ENCODE peak calls at places on chromosomes 5 and 9, in seven cellular contexts. W is CD8-positive, alpha-beta memory T cell; I is adrenal gland; Z is suprapubic skin; L is lower lobe of right lung; D is SK-N-SH; Q is A673. H is an unnamed sample.

GRCh38 chr9:94054731-94055130 is 29.5 kb upstream of the PTPDC1 start:
- DNase-seq in W (no peak), I (no peak), Z (no peak), L (no peak), D (no peak), Q (no peak), H (no peak)

GRCh38 chr5:74390306-74390637 is 250.3 kb downstream of the ENC1 start:
- DNase-seq in W (no peak), I (no peak), Z (no peak), L (no peak), D (no peak), Q (no peak), H (no peak)

GRCh38 chr9:114719290-114719689 is 37.3 kb upstream of the TEX48 start:
- DNase-seq in W (no peak), I (no peak), Z (no peak), L (no peak), D (no peak), Q (no peak), H (no peak)

GRCh38 chr5:73215891-73216610 is 43.1 kb downstream of the TMEM174 start:
- DNase-seq in W (peak; percentile 36), I (peak; percentile 79), Z (peak; percentile 80), L (peak; percentile 80), D (peak; percentile 96), Q (peak; percentile 85), H (peak; percentile 89)

GRCh38 chr5:103244398-103244797 is 14.2 kb upstream of the MACIR start:
- DNase-seq in W (no peak), I (no peak), Z (no peak), L (no peak), D (no peak), Q (no peak), H (no peak)

GRCh38 chr5:10594591-10595210 is 30.8 kb downstream of the ANKRD33B start:
- DNase-seq in W (no peak), I (no peak), Z (no peak), L (no peak), D (no peak), Q (no peak), H (no peak)

GRCh38 chr5:115888027-115888426 is 46.3 kb downstream of the AP3S1 start:
- DNase-seq in W (no peak), I (no peak), Z (no peak), L (no peak), D (no peak), Q (peak; percentile 8), H (no peak)

GRCh38 chr5:160054831-160055230 is 45.9 kb downstream of the TTC1 start:
- DNase-seq in W (no peak), I (no peak), Z (no peak), L (no peak), D (no peak), Q (no peak), H (no peak)

GRCh38 chr5:80487829-80488708 is at the start of gene FAM151B:
- DNase-seq in W (no peak), I (peak; percentile 91), Z (peak; percentile 80), L (peak; percentile 95), D (peak; percentile 95), Q (peak; percentile 94), H (peak; percentile 97)

GRCh38 chr9:96116275-96117051 is 185.5 kb downstream of the HSD17B3 start:
- DNase-seq in W (no peak), I (no peak), Z (no peak), L (no peak), D (peak; percentile 50), Q (no peak), H (peak; percentile 67)

GRCh38 chr9:4327504-4328191 is 27.8 kb upstream of the GLIS3 start:
- DNase-seq in W (no peak), I (no peak), Z (no peak), L (no peak), D (no peak), Q (peak; percentile 13), H (no peak)

GRCh38 chr5:163396941-163397340 is 40.5 kb upstream of the CCNG1 start:
- DNase-seq in W (no peak), I (no peak), Z (no peak), L (no peak), D (no peak), Q (no peak), H (no peak)

GRCh38 chr5:88251048-88251711 is 17.5 kb downstream of the TMEM161B start:
- DNase-seq in W (no peak), I (no peak), Z (no peak), L (no peak), D (no peak), Q (no peak), H (no peak)

GRCh38 chr5:102262688-102263087 is 33.4 kb downstream of the SLCO4C1 start:
- DNase-seq in W (no peak), I (no peak), Z (no peak), L (no peak), D (no peak), Q (no peak), H (no peak)

GRCh38 chr5:98813755-98814154 is 40.3 kb downstream of the RGMB start:
- DNase-seq in W (no peak), I (no peak), Z (no peak), L (no peak), D (no peak), Q (no peak), H (no peak)

GRCh38 chr9:127285957-127286356 is 21.4 kb downstream of the GARNL3 start:
- DNase-seq in W (no peak), I (no peak), Z (no peak), L (no peak), D (no peak), Q (no peak), H (no peak)

GRCh38 chr9:82105729-82106128 is 117.2 kb downstream of the SPATA31D1 start:
- DNase-seq in W (no peak), I (no peak), Z (no peak), L (no peak), D (no peak), Q (no peak), H (no peak)

GRCh38 chr9:121634800-121635261 is 16.6 kb upstream of the DAB2IP start:
- DNase-seq in W (no peak), I (no peak), Z (no peak), L (no peak), D (peak; percentile 86), Q (no peak), H (no peak)

GRCh38 chr9:73229543-73229942 is 77.9 kb downstream of the ANXA1 start:
- DNase-seq in W (no peak), I (no peak), Z (no peak), L (no peak), D (no peak), Q (no peak), H (no peak)

GRCh38 chr9:34651286-34651685 is 699 bp upstream of the IL11RA start:
- DNase-seq in W (no peak), I (peak; percentile 73), Z (no peak), L (no peak), D (no peak), Q (no peak), H (no peak)

GRCh38 chr5:52504584-52505240 is 283.0 kb upstream of the ITGA1 start:
- DNase-seq in W (no peak), I (no peak), Z (no peak), L (no peak), D (no peak), Q (no peak), H (no peak)

GRCh38 chr9:73515216-73515615 is 363.6 kb downstream of the ANXA1 start:
- DNase-seq in W (no peak), I (no peak), Z (no peak), L (no peak), D (no peak), Q (no peak), H (no peak)

GRCh38 chr5:102583663-102584062 is 84.9 kb upstream of the SLCO6A1 start:
- DNase-seq in W (no peak), I (no peak), Z (no peak), L (no peak), D (peak; percentile 8), Q (peak; percentile 66), H (no peak)

GRCh38 chr5:72079288-72079687 is 28.0 kb upstream of the MAP1B start:
- DNase-seq in W (no peak), I (peak; percentile 29), Z (no peak), L (no peak), D (no peak), Q (no peak), H (no peak)

GRCh38 chr5:179558912-179559279 is 8.5 kb downstream of the RUFY1 start:
- DNase-seq in W (no peak), I (peak; percentile 39), Z (no peak), L (no peak), D (peak; percentile 64), Q (peak; percentile 52), H (peak; percentile 70)

GRCh38 chr5:168269950-168270349 is 21.5 kb upstream of the WWC1 start:
- DNase-seq in W (no peak), I (no peak), Z (no peak), L (no peak), D (peak; percentile 46), Q (no peak), H (no peak)

GRCh38 chr5:172003750-172004149 is 2.7 kb downstream of the FBXW11 start:
- DNase-seq in W (no peak), I (no peak), Z (no peak), L (no peak), D (no peak), Q (no peak), H (no peak)
- H3K4me1 ChIP-seq in W (peaks cover 67% of the 10 kb centered on the region), I (peaks cover 67% of the 10 kb centered on the region), Z (peaks cover 46% of the 10 kb centered on the region), L (peaks cover 75% of the 10 kb centered on the region), D (peaks cover 20% of the 10 kb centered on the region), Q (peaks cover 11% of the 10 kb centered on the region), H (peaks cover 57% of the 10 kb centered on the region)

GRCh38 chr5:32507738-32508434 is 63.3 kb upstream of the ZFR start:
- DNase-seq in W (no peak), I (no peak), Z (no peak), L (no peak), D (no peak), Q (no peak), H (no peak)
- H3K4me1 ChIP-seq in W (peaks cover 8% of the 10 kb centered on the region), I (peaks cover 15% of the 10 kb centered on the region), Z (peaks cover 45% of the 10 kb centered on the region), L (peaks cover 26% of the 10 kb centered on the region), D (peaks cover 30% of the 10 kb centered on the region), Q (peaks cover 28% of the 10 kb centered on the region), H (peaks cover 8% of the 10 kb centered on the region)

GRCh38 chr5:56159521-56159947 is 73.6 kb downstream of the ANKRD55 start:
- DNase-seq in W (no peak), I (no peak), Z (no peak), L (no peak), D (no peak), Q (no peak), H (no peak)
- H3K4me1 ChIP-seq in W (peaks cover 40% of the 10 kb centered on the region), I (peaks cover 24% of the 10 kb centered on the region), Z (peaks cover 5% of the 10 kb centered on the region), L (peaks cover 73% of the 10 kb centered on the region), D (peaks cover 7% of the 10 kb centered on the region), Q (no peaks in the 10 kb centered on the region), H (peaks cover 37% of the 10 kb centered on the region)

GRCh38 chr5:17398866-17399835 is 98.9 kb upstream of the TAF11L2 start:
- DNase-seq in W (no peak), I (no peak), Z (no peak), L (no peak), D (no peak), Q (no peak), H (no peak)
- H3K4me1 ChIP-seq in W (no peaks in the 10 kb centered on the region), I (no peaks in the 10 kb centered on the region), Z (no peaks in the 10 kb centered on the region), L (no peaks in the 10 kb centered on the region), D (peaks cover 6% of the 10 kb centered on the region), Q (peaks cover 32% of the 10 kb centered on the region), H (no peaks in the 10 kb centered on the region)

DNA sequence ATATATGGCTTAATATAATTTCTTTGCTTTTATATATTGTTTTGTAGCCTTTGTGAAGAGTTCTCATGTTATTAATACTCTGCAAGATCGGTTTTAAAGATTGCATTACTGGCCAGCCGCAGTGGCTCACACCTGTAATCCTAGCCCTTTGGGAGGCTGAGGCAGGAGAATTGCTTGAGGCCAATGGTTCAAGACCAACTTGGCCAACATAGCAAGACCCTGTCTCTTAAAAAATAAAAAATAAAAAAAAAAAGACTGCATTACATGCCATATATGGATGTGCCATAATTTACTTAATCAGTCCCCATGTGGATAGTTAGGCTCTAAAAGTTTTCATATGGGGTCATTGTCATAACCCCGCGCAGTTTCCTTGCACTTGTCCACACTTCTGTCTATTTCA is 31.0 kb upstream of the TNFAIP8 start:
- DNase-seq in W (no peak), I (no peak), Z (no peak), L (no peak), D (no peak), Q (no peak), H (no peak)
- H3K4me1 ChIP-seq in W (peaks cover 96% of the 10 kb centered on the region), I (no peaks in the 10 kb centered on the region), Z (peaks cover 49% of the 10 kb centered on the region), L (peaks cover 31% of the 10 kb centered on the region), D (peaks cover 9% of the 10 kb centered on the region), Q (peaks cover 20% of the 10 kb centered on the region), H (peaks cover 7% of the 10 kb centered on the region)